ENCODE peak calls at places on chromosomes 1 and 21, in five cellular contexts. T is fibroblast of lung, F is osteoblast, E is endothelial cell of umbilical vein, S is mammary epithelial cell. G is an unnamed sample.

GRCh38 chr1:228017356-228018124 is 10.7 kb downstream of the WNT3A start:
- DNase-seq in T (no peak), F (no peak), E (no peak), S (no peak), G (no peak)

GRCh38 chr1:98903726-98904125 is 100.9 kb downstream of the PLPPR5 start:
- DNase-seq in T (peak; percentile 15), F (no peak), E (no peak), S (no peak), G (no peak)

GRCh38 chr1:18628511-18628910 is 2.1 kb upstream of the PAX7 start:
- DNase-seq in T (no peak), F (no peak), E (no peak), S (no peak), G (no peak)

GRCh38 chr1:181514298-181515290 is 31.3 kb downstream of the CACNA1E start:
- DNase-seq in T (no peak), F (no peak), E (no peak), S (no peak), G (no peak)

GRCh38 chr1:77762072-77762476 is 2.4 kb upstream of the USP33 start:
- DNase-seq in T (peak; percentile 79), F (peak; percentile 81), E (peak; percentile 29), S (peak; percentile 85), G (peak; percentile 64)

GRCh38 chr1:162633327-162633762 is 1.1 kb downstream of the DDR2 start:
- DNase-seq in T (peak; percentile 54), F (no peak), E (peak; percentile 75), S (no peak), G (no peak)

GRCh38 chr1:162562452-162562828 is 918 bp downstream of the UAP1 start:
- DNase-seq in T (peak; percentile 73), F (peak; percentile 66), E (peak; percentile 65), S (peak; percentile 64), G (no peak)

GRCh38 chr1:53524428-53525400 is 65.5 kb downstream of the DMRTB1 start:
- DNase-seq in T (no peak), F (no peak), E (no peak), S (no peak), G (no peak)

GRCh38 chr1:40932004-40932403 is 47.5 kb upstream of the CTPS1 start:
- DNase-seq in T (no peak), F (no peak), E (peak; percentile 70), S (no peak), G (no peak)

GRCh38 chr1:47449702-47450552 is 12.1 kb downstream of the FOXD2 start:
- DNase-seq in T (no peak), F (no peak), E (no peak), S (no peak), G (no peak)

GRCh38 chr1:2650967-2651645 is 18.3 kb upstream of the MMEL1 start:
- DNase-seq in T (no peak), F (peak; percentile 82), E (no peak), S (no peak), G (no peak)

GRCh38 chr1:224852901-224853568 is 76.4 kb upstream of the DNAH14 start:
- DNase-seq in T (peak; percentile 63), F (peak; percentile 74), E (peak; percentile 72), S (peak; percentile 37), G (peak; percentile 30)

GRCh38 chr1:157107702-157108101 is 8.1 kb upstream of the ETV3L start:
- DNase-seq in T (no peak), F (no peak), E (no peak), S (no peak), G (no peak)

GRCh38 chr1:223503348-223503747 is 110.1 kb downstream of the CCDC185 start:
- DNase-seq in T (no peak), F (no peak), E (no peak), S (no peak), G (no peak)

GRCh38 chr1:204989266-204990058 is 53.5 kb upstream of the CNTN2 start:
- DNase-seq in T (peak; percentile 75), F (peak; percentile 99), E (peak; percentile 76), S (peak; percentile 79), G (peak; percentile 30)

GRCh38 chr21:37868896-37869295 is 47.4 kb downstream of the KCNJ6 start:
- DNase-seq in T (peak; percentile 48), F (peak; percentile 80), E (no peak), S (peak; percentile 52), G (no peak)

GRCh38 chr1:234111458-234112142 is 207.1 kb downstream of the SLC35F3 start:
- DNase-seq in T (peak; percentile 40), F (peak; percentile 65), E (no peak), S (peak; percentile 14), G (no peak)

GRCh38 chr21:37557261-37557950 is 190.8 kb downstream of the DYRK1A start:
- DNase-seq in T (no peak), F (peak; percentile 47), E (no peak), S (no peak), G (no peak)

GRCh38 chr1:71809085-71809484 is 473.3 kb downstream of the NEGR1 start:
- DNase-seq in T (no peak), F (no peak), E (no peak), S (no peak), G (no peak)

GRCh38 chr1:212699104-212699838 is 369 bp downstream of the BATF3 start:
- DNase-seq in T (peak; percentile 25), F (peak; percentile 89), E (peak; percentile 18), S (no peak), G (no peak)

GRCh38 chr1:110151175-110151715 is 951 bp downstream of the SLC6A17 start:
- DNase-seq in T (no peak), F (peak; percentile 51), E (no peak), S (no peak), G (no peak)

GRCh38 chr1:113929750-113930498 is 800 bp downstream of the HIPK1 start:
- DNase-seq in T (no peak), F (peak; percentile 88), E (no peak), S (peak; percentile 44), G (no peak)

GRCh38 chr1:99264201-99265021 is at the start of gene PLPPR4:
- DNase-seq in T (peak; percentile 62), F (peak; percentile 78), E (peak; percentile 24), S (peak; percentile 4), G (no peak)

GRCh38 chr1:38908821-38909220 is 27.4 kb upstream of the GJA9 start:
- DNase-seq in T (no peak), F (peak; percentile 19), E (no peak), S (no peak), G (no peak)

GRCh38 chr1:240385551-240385950 is 226.4 kb downstream of the GREM2 start:
- DNase-seq in T (no peak), F (no peak), E (no peak), S (no peak), G (no peak)

GRCh38 chr1:106937104-106937503 is 119.4 kb upstream of the PRMT6 start:
- DNase-seq in T (peak; percentile 95), F (no peak), E (no peak), S (peak; percentile 90), G (peak; percentile 49)

GRCh38 chr1:227920426-227920825 is 27.3 kb downstream of the WNT9A start:
- DNase-seq in T (no peak), F (peak; percentile 85), E (no peak), S (no peak), G (no peak)

GRCh38 chr1:179079113-179079761 is 2.6 kb upstream of the TOR3A start:
- DNase-seq in T (peak; percentile 68), F (peak; percentile 93), E (peak; percentile 69), S (peak; percentile 61), G (no peak)

GRCh38 chr1:2443285-2444137 is 31.1 kb upstream of the PEX10 start:
- DNase-seq in T (no peak), F (no peak), E (no peak), S (no peak), G (no peak)

GRCh38 chr1:100971021-100971420 is 54.6 kb downstream of the DPH5 start:
- DNase-seq in T (no peak), F (no peak), E (no peak), S (no peak), G (no peak)

DNA sequence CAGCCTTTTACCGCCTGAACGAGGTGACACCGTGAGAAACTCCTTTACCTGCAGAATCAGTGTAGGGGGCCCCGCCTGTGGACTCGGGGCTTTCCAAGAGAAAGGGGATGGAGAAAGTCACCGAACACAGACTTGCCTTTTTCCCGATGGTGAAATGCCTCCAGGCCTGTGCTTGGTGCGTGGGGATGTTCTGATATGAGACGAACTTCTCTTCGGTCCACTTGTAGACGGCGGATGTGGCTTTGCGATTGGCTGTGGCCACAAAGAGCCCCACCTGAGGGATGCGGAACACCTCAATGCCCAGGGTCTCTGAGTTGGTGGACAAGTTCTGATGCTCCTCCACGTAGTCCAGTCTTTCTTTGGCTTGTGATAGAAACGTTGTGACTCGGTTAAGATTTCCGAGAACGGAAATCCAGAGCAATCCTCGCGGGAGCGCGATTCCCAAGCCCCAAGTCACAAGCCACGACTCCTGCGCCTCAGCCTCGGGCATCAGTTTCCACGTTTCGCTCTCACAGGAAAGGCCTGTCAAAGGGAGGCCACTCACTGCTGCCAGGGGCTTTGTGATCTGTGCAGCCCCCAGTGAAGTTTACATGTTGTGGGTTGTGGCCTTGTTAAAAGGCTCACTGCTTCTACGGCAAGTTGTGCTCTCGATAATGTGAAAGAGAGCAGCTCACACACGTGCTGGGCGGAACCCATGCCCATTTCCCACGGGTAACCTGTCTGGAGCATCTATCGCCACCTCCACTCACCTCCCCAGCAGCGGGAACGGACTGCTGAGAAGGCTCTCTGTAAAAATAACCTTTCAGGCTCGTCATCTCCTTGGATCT is 12.6 kb downstream of the KRTAP10-1 start:
- DNase-seq in T (no peak), F (peak; percentile 69), E (no peak), S (no peak), G (no peak)
- H2AFZ ChIP-seq in T (no peak overlapping the region), F (no peak overlapping the region), E (no peak overlapping the region), S (no peak overlapping the region), G (no peak overlapping the region)

GRCh38 chr1:74812180-74812541 is 79.2 kb downstream of the TYW3 start:
- DNase-seq in T (no peak), F (no peak), E (no peak), S (no peak), G (no peak)
- H2AFZ ChIP-seq in T (no peak overlapping the region), F (no peak overlapping the region), E (no peak overlapping the region), S (no peak overlapping the region), G (no peak overlapping the region)

GRCh38 chr1:155083865-155084721 is 5.5 kb downstream of the EFNA3 start:
- DNase-seq in T (no peak), F (peak; percentile 91), E (peak; percentile 24), S (peak; percentile 50), G (no peak)

GRCh38 chr1:155086182-155086741 is 7.6 kb downstream of the EFNA3 start:
- DNase-seq in T (no peak), F (peak; percentile 97), E (peak; percentile 58), S (no peak), G (no peak)

GRCh38 chr1:155084722-155085503 is 6.3 kb downstream of the EFNA3 start:
- DNase-seq in T (peak; percentile 87), F (peak; percentile 100), E (peak; percentile 96), S (peak; percentile 90), G (no peak)

GRCh38 chr1:155086856-155087535 is 8.4 kb downstream of the EFNA3 start:
- DNase-seq in T (no peak), F (no peak), E (no peak), S (no peak), G (no peak)

GRCh38 chr1:155085504-155086181 is 7.0 kb downstream of the EFNA3 start:
- DNase-seq in T (peak; percentile 33), F (peak; percentile 93), E (no peak), S (peak; percentile 77), G (no peak)
- H2AFZ ChIP-seq in T (peak overlapping the region; percentile 23), F (peak overlapping the region; percentile 99), E (peak overlapping the region; percentile 79), S (peak overlapping the region; percentile 93), G (peak overlapping the region; percentile 50)

DNA sequence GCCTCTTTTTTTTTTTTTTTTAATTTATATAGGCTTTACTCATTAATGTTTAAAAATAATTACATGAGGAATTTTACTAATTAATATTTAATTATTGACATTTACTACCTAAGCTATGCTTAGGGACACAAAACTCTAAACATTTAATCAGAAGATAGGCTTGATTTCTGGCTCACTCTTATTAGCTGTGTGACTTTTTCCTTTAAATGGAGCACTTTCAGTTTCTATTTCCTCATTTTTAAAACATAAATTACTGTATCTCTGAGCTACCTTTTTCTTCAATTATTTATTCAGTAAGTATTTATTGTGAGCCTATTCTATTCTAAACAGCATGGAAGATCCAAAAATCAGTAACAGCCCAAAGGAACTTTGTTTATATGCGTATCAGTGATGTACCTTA is 40.5 kb downstream of the MAP3K7CL start:
- DNase-seq in T (no peak), F (no peak), E (no peak), S (no peak), G (no peak)
- H2AFZ ChIP-seq in T (no peak overlapping the region), F (peak overlapping the region; percentile 28), E (no peak overlapping the region), S (no peak overlapping the region), G (no peak overlapping the region)

G was measured in keratinocyte.